ENCODE peak calls at places on chromosome 15, in seven cellular contexts. H, E, I, V, C, Y and W are unnamed samples.

GRCh38 chr15:81024265-81024875 is 23.6 kb downstream of the TLNRD1 start:
- DNase-seq in I (no peak), Y (peak; percentile 18), C (no peak), H (no peak), E (no peak), V (no peak), W (no peak)

GRCh38 chr15:57138260-57138895 is 219.9 kb downstream of the TCF12 start:
- DNase-seq in V (peak; percentile 46), I (no peak), Y (no peak), H (peak; percentile 33), E (peak; percentile 9), C (no peak), W (no peak)

GRCh38 chr15:64379216-64379960 is 1.9 kb downstream of the PCLAF start:
- DNase-seq in E (no peak), Y (no peak), I (no peak), H (no peak), C (no peak), V (no peak), W (no peak)

GRCh38 chr15:66130496-66131014 is 123.0 kb downstream of the MEGF11 start:
- DNase-seq in V (no peak), C (no peak), I (no peak), Y (no peak), H (no peak), E (no peak), W (no peak)

GRCh38 chr15:75029378-75030022 is 6.1 kb downstream of the PPCDC start:
- DNase-seq in C (peak; percentile 86), H (peak; percentile 51), I (peak; percentile 92), E (peak; percentile 77), V (peak; percentile 88), Y (peak; percentile 72), W (peak; percentile 97)

GRCh38 chr15:90408657-90409056 is 20.6 kb downstream of the IQGAP1 start:
- DNase-seq in H (no peak), I (no peak), V (no peak), E (no peak), C (no peak), Y (no peak), W (no peak)

GRCh38 chr15:70585707-70586034 is 177.7 kb downstream of the UACA start:
- DNase-seq in V (peak; percentile 67), E (no peak), I (no peak), C (peak; percentile 26), Y (no peak), H (no peak), W (no peak)

GRCh38 chr15:44315773-44316465 is 27.4 kb downstream of the GOLM2 start:
- DNase-seq in H (no peak), E (no peak), V (no peak), I (no peak), Y (no peak), C (no peak), W (no peak)

GRCh38 chr15:42826251-42826890 is 89.4 kb upstream of the CDAN1 start:
- DNase-seq in V (peak; percentile 2), Y (no peak), I (no peak), H (no peak), C (no peak), E (no peak), W (no peak)

GRCh38 chr15:65558997-65559760 is 28.9 kb downstream of the HACD3 start:
- DNase-seq in H (no peak), Y (no peak), V (no peak), C (no peak), I (no peak), E (no peak), W (no peak)

GRCh38 chr15:96561593-96561992 is 231.1 kb downstream of the NR2F2 start:
- DNase-seq in E (no peak), H (no peak), C (no peak), I (no peak), Y (no peak), V (no peak), W (no peak)

GRCh38 chr15:43329222-43329959 is 982 bp downstream of the LCMT2 start:
- DNase-seq in I (no peak), Y (no peak), V (no peak), H (no peak), C (peak; percentile 1), E (no peak), W (peak; percentile 47)

GRCh38 chr15:73254598-73254997 is 114.2 kb downstream of the HCN4 start:
- DNase-seq in H (no peak), Y (no peak), C (no peak), E (no peak), V (no peak), I (no peak), W (no peak)

GRCh38 chr15:70852501-70853269 is 1.3 kb downstream of the LARP6 start:
- DNase-seq in H (no peak), E (peak; percentile 58), V (no peak), C (no peak), Y (no peak), I (no peak), W (no peak)

GRCh38 chr15:70212288-70212962 is 114.7 kb upstream of the TLE3 start:
- DNase-seq in Y (no peak), E (no peak), H (no peak), V (no peak), C (no peak), I (no peak), W (no peak)

GRCh38 chr15:75732809-75733451 is 20.3 kb upstream of the CSPG4 start:
- DNase-seq in C (peak; percentile 66), H (peak; percentile 39), V (peak; percentile 88), Y (peak; percentile 46), E (no peak), I (no peak), W (peak; percentile 70)

GRCh38 chr15:39079296-39079834 is 501.5 kb upstream of the THBS1 start:
- DNase-seq in E (peak; percentile 15), Y (no peak), I (no peak), H (no peak), V (no peak), C (no peak), W (peak; percentile 49)

GRCh38 chr15:43266834-43267233 is at the start of gene TGM5:
- DNase-seq in Y (no peak), V (no peak), I (no peak), E (no peak), H (no peak), C (no peak), W (no peak)

GRCh38 chr15:62071711-62072308 is 5.0 kb downstream of the C2CD4A start:
- DNase-seq in I (no peak), E (no peak), C (no peak), H (no peak), V (no peak), Y (no peak), W (no peak)

GRCh38 chr15:38226867-38227266 is 25.8 kb upstream of the SPRED1 start:
- DNase-seq in E (peak; percentile 28), V (peak; percentile 15), H (peak; percentile 85), Y (no peak), I (no peak), C (no peak), W (peak; percentile 44)

GRCh38 chr15:63331456-63331855 is 50.2 kb downstream of the CA12 start:
- DNase-seq in I (no peak), V (no peak), Y (no peak), C (peak; percentile 49), H (no peak), E (no peak), W (no peak)

GRCh38 chr15:85757939-85758654 is 36.6 kb downstream of the KLHL25 start:
- DNase-seq in Y (no peak), V (no peak), C (no peak), H (no peak), E (no peak), I (no peak), W (peak; percentile 19)

GRCh38 chr15:76340802-76341365 is 4.3 kb downstream of the ISL2 start:
- DNase-seq in C (peak; percentile 79), V (no peak), E (no peak), Y (peak; percentile 55), I (no peak), H (no peak), W (peak; percentile 62)

GRCh38 chr15:85129881-85130280 is 148.2 kb downstream of the PDE8A start:
- DNase-seq in C (no peak), Y (no peak), H (no peak), V (no peak), E (no peak), I (no peak), W (no peak)

GRCh38 chr15:90665288-90666134 is 51.6 kb upstream of the BLM start:
- DNase-seq in Y (peak; percentile 94), C (peak; percentile 65), H (peak; percentile 41), I (peak; percentile 69), E (peak; percentile 51), V (peak; percentile 86), W (peak; percentile 74)

GRCh38 chr15:91153954-91154353 is 53.9 kb downstream of the SV2B start:
- DNase-seq in Y (no peak), H (no peak), E (no peak), C (no peak), I (no peak), V (no peak), W (no peak)

GRCh38 chr15:100276519-100276918 is 65.3 kb downstream of the ADAMTS17 start:
- DNase-seq in C (no peak), Y (no peak), I (no peak), V (no peak), H (no peak), E (no peak), W (no peak)

GRCh38 chr15:67068724-67069400 is 3.5 kb downstream of the SMAD3 start:
- DNase-seq in Y (no peak), V (no peak), C (peak; percentile 31), H (no peak), E (no peak), I (no peak), W (no peak)